ENCODE peak calls at places on chromosome 20, in four cellular contexts. G, B, T and L are unnamed samples. For H3K4me1, the result is how much of the 10 kb centered on the place peaks cover.

GRCh38 chr20:41118632-41119031 is 18.7 kb upstream of the PLCG1 start:
- DNase-seq in G (no peak), B (no peak), T (no peak), L (no peak)

GRCh38 chr20:60903325-60903958 is 348.6 kb upstream of the CDH4 start:
- DNase-seq in G (no peak), B (no peak), T (no peak), L (no peak)

GRCh38 chr20:48241482-48241881 is 456.2 kb upstream of the SULF2 start:
- DNase-seq in G (no peak), B (no peak), T (no peak), L (no peak)

GRCh38 chr20:14617123-14617522 is 279.7 kb upstream of the FLRT3 start:
- DNase-seq in G (no peak), B (no peak), T (no peak), L (no peak)

GRCh38 chr20:6708010-6708409 is 59.5 kb upstream of the BMP2 start:
- DNase-seq in G (peak), B (peak), T (no peak), L (peak)

GRCh38 chr20:41398408-41398807 is 31.8 kb upstream of the EMILIN3 start:
- DNase-seq in G (peak), B (no peak), T (no peak), L (no peak)

GRCh38 chr20:62595069-62595468 is 47.2 kb upstream of the SLCO4A1 start:
- DNase-seq in G (no peak), B (no peak), T (no peak), L (no peak)

GRCh38 chr20:1451092-1451491 is 15.6 kb downstream of the NSFL1C start:
- DNase-seq in G (no peak), B (no peak), T (no peak), L (no peak)

GRCh38 chr20:39619386-39619785 is 657.2 kb downstream of the DHX35 start:
- DNase-seq in G (no peak), B (peak), T (no peak), L (no peak)

GRCh38 chr20:25296094-25297093 is 48.5 kb downstream of the PYGB start:
- DNase-seq in G (no peak), B (peak), T (peak), L (no peak)

GRCh38 chr20:5773589-5773988 is 23.4 kb downstream of the SHLD1 start:
- DNase-seq in G (no peak), B (no peak), T (no peak), L (no peak)

GRCh38 chr20:57195023-57195758 is 71.2 kb downstream of the BMP7 start:
- DNase-seq in G (no peak), B (no peak), T (no peak), L (no peak)

GRCh38 chr20:24470782-24471582 is 1.6 kb downstream of the SYNDIG1 start:
- DNase-seq in G (no peak), B (peak), T (no peak), L (no peak)

GRCh38 chr20:61763740-61764400 is 301.8 kb downstream of the TAF4 start:
- DNase-seq in G (no peak), B (no peak), T (no peak), L (no peak)

GRCh38 chr20:8633366-8633765 is 435.5 kb upstream of the PLCB4 start:
- DNase-seq in G (no peak), B (no peak), T (no peak), L (no peak)

GRCh38 chr20:46800405-46800804 is 91.0 kb downstream of the SLC2A10 start:
- DNase-seq in G (no peak), B (no peak), T (no peak), L (no peak)

GRCh38 chr20:24781061-24781980 is 167.7 kb upstream of the CST7 start:
- DNase-seq in G (no peak), B (peak), T (peak), L (no peak)

GRCh38 chr20:62381202-62381797 is 5.6 kb upstream of the RPS21 start:
- DNase-seq in G (no peak), B (no peak), T (no peak), L (no peak)

GRCh38 chr20:19512886-19513285 is 245.2 kb upstream of the RIN2 start:
- DNase-seq in G (no peak), B (peak), T (no peak), L (no peak)

GRCh38 chr20:34954905-34955231 is 738 bp downstream of the GSS start:
- DNase-seq in G (no peak), B (no peak), T (no peak), L (peak)

GRCh38 chr20:61760321-61761112 is 305.2 kb downstream of the TAF4 start:
- DNase-seq in G (no peak), B (no peak), T (no peak), L (no peak)

GRCh38 chr20:47318027-47318595 is 38.4 kb downstream of the ZMYND8 start:
- DNase-seq in G (no peak), B (peak), T (no peak), L (peak)

GRCh38 chr20:4062721-4063606 is 47.6 kb upstream of the RNF24 start:
- DNase-seq in G (no peak), B (no peak), T (no peak), L (no peak)

GRCh38 chr20:38123021-38123587 is 42.0 kb downstream of the TGM2 start:
- DNase-seq in G (no peak), B (peak), T (no peak), L (no peak)

GRCh38 chr20:18702736-18703135 is 110.8 kb upstream of the SCP2D1 start:
- DNase-seq in G (peak), B (no peak), T (no peak), L (peak)

GRCh38 chr20:17569616-17570346 is at the start of gene DSTN:
- DNase-seq in G (peak), B (peak), T (peak), L (peak)

GRCh38 chr20:14488756-14489479 is 151.5 kb upstream of the FLRT3 start:
- DNase-seq in G (no peak), B (no peak), T (no peak), L (no peak)

GRCh38 chr20:38766071-38766470 is 17.8 kb downstream of the ACTR5 start:
- DNase-seq in G (no peak), B (no peak), T (no peak), L (no peak)

GRCh38 chr20:4763776-4764525 is 42.2 kb downstream of the PRND start:
- DNase-seq in G (no peak), B (no peak), T (peak), L (no peak)

GRCh38 chr20:48897298-48898044 is 24.0 kb upstream of the ARFGEF2 start:
- DNase-seq in G (no peak), B (no peak), T (peak), L (peak)

GRCh38 chr20:17641993-17642392 is 40.0 kb downstream of the RRBP1 start:
- DNase-seq in G (peak), B (no peak), T (no peak), L (no peak)

GRCh38 chr20:40607927-40608326 is 81.1 kb downstream of the MAFB start:
- DNase-seq in G (no peak), B (no peak), T (no peak), L (no peak)

GRCh38 chr20:60214901-60215522 is 256.8 kb downstream of the CDH26 start:
- DNase-seq in G (no peak), B (no peak), T (no peak), L (no peak)

GRCh38 chr20:57841297-57841866 is 131.6 kb upstream of the PMEPA1 start:
- DNase-seq in G (no peak), B (no peak), T (no peak), L (no peak)

GRCh38 chr20:12072945-12073245 is 155.2 kb downstream of the BTBD3 start:
- DNase-seq in G (no peak), B (no peak), T (no peak), L (no peak)

GRCh38 chr20:3222635-3223600 is 13.6 kb downstream of the ITPA start:
- DNase-seq in G (peak), B (no peak), T (peak), L (peak)

GRCh38 chr20:29326376-29327070 is 1930.9 kb upstream of the DEFB115 start:
- DNase-seq in G (no peak), B (no peak), T (no peak), L (no peak)

GRCh38 chr20:46022411-46023147 is 6.4 kb upstream of the SLC12A5 start:
- DNase-seq in G (peak), B (peak), T (peak), L (no peak)

GRCh38 chr20:2320813-2321658 is 25.2 kb downstream of the TGM3 start:
- DNase-seq in G (no peak), B (no peak), T (no peak), L (no peak)

GRCh38 chr20:10551732-10552724 is 116.9 kb downstream of the SLX4IP start:
- DNase-seq in G (no peak), B (peak), T (no peak), L (no peak)
- H3K4me3 ChIP-seq in G (no peak), B (no peak), T (no peak), L (no peak)

DNA sequence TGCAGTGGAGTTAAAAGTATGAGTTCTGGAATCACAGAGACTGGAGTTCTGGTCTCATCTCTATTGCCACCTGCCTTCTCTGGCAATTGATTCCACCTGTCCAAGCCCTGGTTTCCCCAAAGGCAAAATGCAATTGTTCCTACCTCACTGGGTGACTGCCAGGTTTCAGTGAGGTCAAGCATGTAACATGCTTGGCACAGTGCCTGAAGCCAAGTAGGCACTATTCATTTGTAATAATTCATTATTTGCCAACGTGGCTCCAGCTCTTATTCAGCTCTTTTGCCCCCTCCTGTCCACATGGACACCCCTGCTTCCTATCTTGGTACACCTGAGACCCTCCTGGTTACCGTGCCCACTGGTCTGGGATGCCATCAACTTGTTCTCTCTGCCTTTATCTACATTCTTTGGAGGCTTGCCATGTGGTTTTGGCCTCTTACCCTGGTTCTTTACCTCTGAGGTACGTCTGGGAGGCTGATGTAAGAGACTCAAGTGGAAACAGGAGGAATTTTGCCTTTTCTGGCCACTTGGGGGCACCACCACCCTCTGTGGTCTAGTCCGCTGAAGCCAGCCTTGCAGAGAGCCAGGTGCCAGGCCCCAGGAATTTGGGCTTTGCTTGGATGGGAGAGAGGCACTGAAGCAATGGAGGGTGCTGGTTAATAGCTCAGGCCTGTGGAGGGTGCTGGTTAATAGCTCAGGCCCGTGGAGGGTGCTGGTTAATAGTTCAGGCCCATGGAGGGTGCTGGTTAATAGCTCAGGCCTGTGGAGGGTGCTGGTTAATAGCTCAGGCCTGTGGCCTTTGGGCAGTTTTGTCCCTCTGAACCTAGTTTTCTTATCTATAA is 1.7 kb downstream of the KCNK15 start:
- DNase-seq in G (peak), B (peak), T (peak), L (peak)
- H3K27ac ChIP-seq in G (no peak), B (no peak), T (no peak), L (no peak)

DNA sequence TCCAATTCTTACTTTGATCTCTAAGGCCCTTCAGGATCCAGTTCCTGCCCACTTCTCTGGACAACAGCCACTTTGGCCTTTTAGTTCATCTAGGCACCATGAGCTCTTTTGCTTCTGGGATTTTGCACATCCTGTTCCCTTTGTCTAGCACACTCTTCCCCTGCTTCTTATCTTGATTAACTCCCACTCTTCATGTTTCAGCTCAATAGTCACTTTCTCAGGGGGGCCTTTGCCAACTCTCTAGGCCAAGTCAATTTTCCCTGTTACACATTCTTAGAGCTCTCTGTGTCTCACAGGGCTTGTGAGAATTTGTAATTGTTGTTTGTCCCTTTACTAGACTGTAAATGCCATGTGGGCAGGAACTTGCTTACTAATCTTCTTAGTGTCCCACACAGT is 58.1 kb upstream of the EPB41L1 start:
- DNase-seq in G (no peak), B (no peak), T (no peak), L (no peak)
- H3K4me1 ChIP-seq in G (under half), B (under half), T (half or more), L (under half)

GRCh38 chr20:51398083-51398482 is 144.4 kb downstream of the NFATC2 start:
- DNase-seq in G (no peak), B (no peak), T (no peak), L (no peak)

GRCh38 chr20:51398552-51398951 is 144.0 kb downstream of the NFATC2 start:
- DNase-seq in G (no peak), B (no peak), T (no peak), L (no peak)

GRCh38 chr20:51399138-51399890 is 143.2 kb downstream of the NFATC2 start:
- DNase-seq in G (no peak), B (no peak), T (no peak), L (no peak)

GRCh38 chr20:51402201-51402600 is 140.3 kb downstream of the NFATC2 start:
- DNase-seq in G (no peak), B (no peak), T (peak), L (no peak)

GRCh38 chr20:51400051-51400926 is 142.2 kb downstream of the NFATC2 start:
- DNase-seq in G (no peak), B (no peak), T (peak), L (no peak)
- H3K4me3 ChIP-seq in G (no peak), B (no peak), T (peak), L (no peak)

GRCh38 chr20:10855031-10855430 is 181.2 kb upstream of the JAG1 start:
- DNase-seq in G (no peak), B (no peak), T (no peak), L (no peak)

GRCh38 chr20:10861086-10861485 is 187.3 kb upstream of the JAG1 start:
- DNase-seq in G (no peak), B (no peak), T (no peak), L (no peak)

GRCh38 chr20:10855778-10856177 is 182.0 kb upstream of the JAG1 start:
- DNase-seq in G (no peak), B (no peak), T (no peak), L (no peak)

GRCh38 chr20:10856237-10856636 is 182.4 kb upstream of the JAG1 start:
- DNase-seq in G (no peak), B (no peak), T (no peak), L (no peak)

DNA sequence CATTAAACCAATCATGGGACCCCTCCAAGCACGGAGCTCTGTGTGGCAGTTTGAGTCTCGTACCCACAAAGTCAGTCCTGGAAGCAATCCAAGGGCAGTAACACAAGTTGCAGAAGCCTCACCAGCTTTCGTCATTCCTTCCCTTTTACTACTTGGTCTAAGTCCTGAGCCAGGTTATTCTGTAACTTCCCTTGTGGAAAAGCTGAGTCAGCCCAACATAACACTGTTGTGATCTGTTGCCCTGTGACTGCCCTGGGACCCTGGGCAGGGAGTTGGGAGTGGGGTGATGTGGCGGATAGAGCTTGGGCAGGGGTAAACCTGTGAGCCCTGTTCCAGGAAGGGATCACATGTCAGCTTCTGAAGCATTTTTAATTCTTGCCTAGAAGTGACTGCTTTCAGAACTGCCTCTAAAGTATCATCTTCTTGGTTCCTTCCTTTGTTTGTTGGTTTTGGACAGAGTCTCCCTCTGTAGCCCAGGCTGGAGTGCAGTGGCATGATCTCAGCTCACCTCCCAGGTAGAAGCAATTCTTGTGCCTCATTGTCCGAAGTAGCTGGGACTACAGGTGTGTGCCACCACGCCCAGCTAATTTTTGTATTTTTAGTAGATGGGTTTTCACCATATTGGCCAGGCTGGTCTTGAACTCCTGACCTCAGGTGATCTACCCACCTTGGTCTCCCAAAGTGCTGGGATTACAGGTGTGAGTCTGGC is 183.7 kb upstream of the JAG1 start:
- DNase-seq in G (no peak), B (no peak), T (no peak), L (no peak)
- H3K27ac ChIP-seq in G (peak), B (no peak), T (no peak), L (no peak)